ENCODE peak calls at places on chromosomes 2 and 18, in ten cellular contexts. W is activated T-cell treated with anti-CD3 and anti-CD28 coated beads, Interleukin-2, amount 50 U/mL, for 72 hours; N is GM20000; Z is islet precursor cell; C is iPS-NIHi11; B is activated CD4-positive, CD25-positive, alpha-beta regulatory T cell; L is HFF-Myc; O is stimulated activated CD4-positive, alpha-beta T cell treated with anti-CD3 and anti-CD28 coated beads, Interleukin-1b, Interleukin-23, amount 100 ng/mL, for 1 hour; G is A549; U is NCI-H1092 treated with DMSO at 0.1 percent for 48 hours. X is an unnamed sample.

GRCh38 chr2:224185023-224185601 is 146.0 kb upstream of the SERPINE2 start:
- DNase-seq in W (no peak), N (no peak), Z (no peak), C (no peak), B (no peak), L (no peak), O (no peak), G (no peak), U (no peak), X (no peak)

GRCh38 chr2:223396993-223397392 is 205.2 kb downstream of the SCG2 start:
- DNase-seq in W (no peak), N (no peak), Z (no peak), C (no peak), B (no peak), L (no peak), O (no peak), G (no peak), U (no peak), X (no peak)

GRCh38 chr2:69645026-69645425 is 1.5 kb upstream of the AAK1 start:
- DNase-seq in W (no peak), N (no peak), Z (no peak), C (no peak), B (no peak), L (no peak), O (no peak), G (no peak), U (no peak), X (no peak)

GRCh38 chr2:191677091-191677645 is 768 bp upstream of the NABP1 start:
- DNase-seq in W (peak; percentile 69), N (peak; percentile 55), Z (peak; percentile 81), C (peak; percentile 64), B (no peak), L (no peak), O (no peak), G (peak; percentile 48), U (no peak), X (peak; percentile 75)

GRCh38 chr18:62954341-62954740 is 239.0 kb downstream of the PHLPP1 start:
- DNase-seq in W (no peak), N (no peak), Z (no peak), C (no peak), B (no peak), L (no peak), O (no peak), G (no peak), U (peak; percentile 19), X (no peak)

GRCh38 chr2:234795974-234796690 is 155.7 kb upstream of the SH3BP4 start:
- DNase-seq in W (no peak), N (no peak), Z (no peak), C (no peak), B (no peak), L (no peak), O (no peak), G (no peak), U (peak; percentile 48), X (no peak)

GRCh38 chr2:197211881-197212342 is 98.7 kb downstream of the ANKRD44 start:
- DNase-seq in W (peak; percentile 41), N (peak; percentile 21), Z (no peak), C (no peak), B (no peak), L (no peak), O (no peak), G (no peak), U (no peak), X (peak; percentile 74)

GRCh38 chr2:17461087-17461475 is 57.2 kb downstream of the RAD51AP2 start:
- DNase-seq in W (no peak), N (no peak), Z (no peak), C (no peak), B (no peak), L (no peak), O (no peak), G (no peak), U (no peak), X (no peak)

GRCh38 chr18:12701161-12701560 is 1.4 kb downstream of the CEP76 start:
- DNase-seq in W (no peak), N (no peak), Z (no peak), C (no peak), B (no peak), L (no peak), O (no peak), G (no peak), U (no peak), X (no peak)

GRCh38 chr2:105403241-105403784 is 4.5 kb upstream of the FHL2 start:
- DNase-seq in W (no peak), N (no peak), Z (peak; percentile 70), C (peak; percentile 38), B (no peak), L (no peak), O (no peak), G (no peak), U (no peak), X (no peak)

GRCh38 chr2:86821842-86822241 is 31.1 kb upstream of the CD8A start:
- DNase-seq in W (no peak), N (no peak), Z (no peak), C (no peak), B (no peak), L (no peak), O (no peak), G (no peak), U (no peak), X (no peak)

GRCh38 chr2:11022874-11023273 is 111.1 kb downstream of the KCNF1 start:
- DNase-seq in W (no peak), N (no peak), Z (no peak), C (no peak), B (no peak), L (no peak), O (no peak), G (no peak), U (no peak), X (no peak)

GRCh38 chr2:236541008-236541562 is 28.5 kb upstream of the ACKR3 start:
- DNase-seq in W (no peak), N (no peak), Z (no peak), C (no peak), B (no peak), L (no peak), O (no peak), G (no peak), U (no peak), X (no peak)

GRCh38 chr2:1101982-1102381 is 151.3 kb downstream of the SNTG2 start:
- DNase-seq in W (no peak), N (no peak), Z (no peak), C (no peak), B (no peak), L (no peak), O (no peak), G (no peak), U (no peak), X (no peak)

GRCh38 chr2:219460424-219460926 is 25.8 kb downstream of the SPEG start:
- DNase-seq in W (no peak), N (no peak), Z (peak; percentile 98), C (peak; percentile 87), B (no peak), L (no peak), O (no peak), G (no peak), U (peak; percentile 74), X (no peak)

GRCh38 chr2:246489-247145 is 17.2 kb downstream of the SH3YL1 start:
- DNase-seq in W (peak; percentile 40), N (peak; percentile 26), Z (no peak), C (peak; percentile 49), B (no peak), L (peak; percentile 42), O (no peak), G (peak; percentile 71), U (peak; percentile 9), X (no peak)

GRCh38 chr2:40404500-40404899 is 47.4 kb downstream of the SLC8A1 start:
- DNase-seq in W (no peak), N (no peak), Z (no peak), C (no peak), B (no peak), L (no peak), O (no peak), G (no peak), U (no peak), X (no peak)

GRCh38 chr2:233691443-233692433 is 952 bp upstream of the UGT1A6 start:
- DNase-seq in W (no peak), N (no peak), Z (no peak), C (no peak), B (no peak), L (no peak), O (no peak), G (no peak), U (no peak), X (no peak)

GRCh38 chr2:225739328-225739727 is 339.8 kb downstream of the NYAP2 start:
- DNase-seq in W (no peak), N (no peak), Z (no peak), C (no peak), B (no peak), L (no peak), O (no peak), G (no peak), U (no peak), X (no peak)

GRCh38 chr18:75276813-75277628 is 66.4 kb downstream of the TSHZ1 start:
- DNase-seq in W (no peak), N (no peak), Z (no peak), C (no peak), B (no peak), L (peak; percentile 87), O (no peak), G (no peak), U (no peak), X (no peak)

GRCh38 chr2:72917138-72917874 is at the start of gene EMX1:
- DNase-seq in W (peak; percentile 65), N (peak; percentile 89), Z (peak; percentile 92), C (peak; percentile 90), B (no peak), L (no peak), O (no peak), G (peak; percentile 65), U (peak; percentile 37), X (peak; percentile 81)

GRCh38 chr18:70234667-70235459 is 29.4 kb upstream of the RTTN start:
- DNase-seq in W (no peak), N (no peak), Z (no peak), C (no peak), B (no peak), L (no peak), O (no peak), G (peak; percentile 64), U (no peak), X (no peak)

GRCh38 chr2:237596856-237597679 is 6.5 kb upstream of the RAB17 start:
- DNase-seq in W (no peak), N (no peak), Z (peak; percentile 49), C (no peak), B (no peak), L (no peak), O (no peak), G (no peak), U (no peak), X (no peak)

GRCh38 chr2:19078709-19079108 is 279.7 kb downstream of the OSR1 start:
- DNase-seq in W (no peak), N (no peak), Z (no peak), C (no peak), B (no peak), L (no peak), O (no peak), G (no peak), U (no peak), X (no peak)

GRCh38 chr2:176879596-176879995 is 333.0 kb upstream of the HNRNPA3 start:
- DNase-seq in W (no peak), N (no peak), Z (no peak), C (no peak), B (no peak), L (no peak), O (no peak), G (no peak), U (peak; percentile 60), X (no peak)

GRCh38 chr2:74081030-74081429 is 66.7 kb downstream of the BOLA3 start:
- DNase-seq in W (no peak), N (no peak), Z (no peak), C (no peak), B (no peak), L (no peak), O (no peak), G (no peak), U (no peak), X (no peak)

GRCh38 chr18:75110846-75111415 is 98.0 kb downstream of the PTGR3 start:
- DNase-seq in W (no peak), N (no peak), Z (peak; percentile 30), C (no peak), B (no peak), L (no peak), O (no peak), G (no peak), U (no peak), X (no peak)

GRCh38 chr2:169512525-169512924 is 3.0 kb downstream of the KLHL41 start:
- DNase-seq in W (no peak), N (no peak), Z (no peak), C (no peak), B (no peak), L (no peak), O (no peak), G (no peak), U (no peak), X (no peak)

X was measured in activated effector memory CD4-positive, alpha-beta T cell treated with anti-CD3 and anti-CD28 coated beads, Interleukin-2, amount 50 U/mL, for 16 hours.